ENCODE peak calls at places on chromosomes 6 and 20, in six cellular contexts. A is lower leg skin, Q is tibial nerve, C is uterus, P is A549, R is H54. M is an unnamed sample.

GRCh38 chr6:127475135-127475822 is 16.1 kb upstream of the KIAA0408 start:
- DNase-seq in A (no peak), P (no peak), C (no peak), Q (no peak), R (no peak), M (no peak)

GRCh38 chr6:57207141-57207540 is 15.0 kb downstream of the RAB23 start:
- DNase-seq in P (no peak), C (no peak), A (no peak), R (peak), Q (no peak), M (no peak)

GRCh38 chr20:48098099-48098498 is 312.8 kb upstream of the SULF2 start:
- DNase-seq in A (peak), Q (no peak), R (no peak), C (no peak), P (no peak), M (no peak)

GRCh38 chr20:64196831-64197418 is 32.7 kb downstream of the MYT1 start:
- DNase-seq in P (no peak), A (no peak), C (no peak), R (no peak), Q (no peak), M (no peak)

GRCh38 chr6:98416027-98416426 is 418.3 kb upstream of the POU3F2 start:
- DNase-seq in A (no peak), P (no peak), C (no peak), Q (no peak), R (no peak), M (no peak)

GRCh38 chr6:5398530-5398929 is 137.2 kb downstream of the FARS2 start:
- DNase-seq in C (no peak), P (peak), Q (no peak), R (no peak), A (no peak), M (no peak)

GRCh38 chr6:72758901-72759300 is 137.0 kb downstream of the KCNQ5 start:
- DNase-seq in Q (no peak), A (no peak), P (no peak), R (no peak), C (no peak), M (no peak)

GRCh38 chr6:48817714-48818113 is 645.3 kb downstream of the MMUT start:
- DNase-seq in Q (no peak), A (no peak), R (no peak), C (no peak), P (no peak), M (no peak)

GRCh38 chr6:65908065-65908464 is 201.0 kb upstream of the EYS start:
- DNase-seq in P (no peak), C (no peak), Q (no peak), A (no peak), R (no peak), M (no peak)

GRCh38 chr6:38350882-38351281 is 288.8 kb downstream of the BTBD9 start:
- DNase-seq in P (no peak), Q (no peak), R (no peak), A (no peak), C (peak), M (no peak)

GRCh38 chr20:48983423-48984400 is 62.2 kb downstream of the ARFGEF2 start:
- DNase-seq in Q (no peak), P (peak), C (peak), R (peak), A (no peak), M (no peak)

GRCh38 chr6:30380464-30380863 is 35.5 kb downstream of the RPP21 start:
- DNase-seq in A (no peak), C (no peak), R (no peak), Q (no peak), P (no peak), M (no peak)

GRCh38 chr20:51696304-51697118 is 71.7 kb downstream of the ATP9A start:
- DNase-seq in A (no peak), R (no peak), C (peak), Q (no peak), P (no peak), M (no peak)

GRCh38 chr6:158803733-158804143 is 15.4 kb downstream of the EZR start:
- DNase-seq in C (no peak), Q (no peak), R (no peak), P (no peak), A (peak), M (no peak)
- TF ChIP-seq POLR2A in C (no peak), Q (no peak), R (no peak), P (no peak), A (no peak), M (no peak)

DNA sequence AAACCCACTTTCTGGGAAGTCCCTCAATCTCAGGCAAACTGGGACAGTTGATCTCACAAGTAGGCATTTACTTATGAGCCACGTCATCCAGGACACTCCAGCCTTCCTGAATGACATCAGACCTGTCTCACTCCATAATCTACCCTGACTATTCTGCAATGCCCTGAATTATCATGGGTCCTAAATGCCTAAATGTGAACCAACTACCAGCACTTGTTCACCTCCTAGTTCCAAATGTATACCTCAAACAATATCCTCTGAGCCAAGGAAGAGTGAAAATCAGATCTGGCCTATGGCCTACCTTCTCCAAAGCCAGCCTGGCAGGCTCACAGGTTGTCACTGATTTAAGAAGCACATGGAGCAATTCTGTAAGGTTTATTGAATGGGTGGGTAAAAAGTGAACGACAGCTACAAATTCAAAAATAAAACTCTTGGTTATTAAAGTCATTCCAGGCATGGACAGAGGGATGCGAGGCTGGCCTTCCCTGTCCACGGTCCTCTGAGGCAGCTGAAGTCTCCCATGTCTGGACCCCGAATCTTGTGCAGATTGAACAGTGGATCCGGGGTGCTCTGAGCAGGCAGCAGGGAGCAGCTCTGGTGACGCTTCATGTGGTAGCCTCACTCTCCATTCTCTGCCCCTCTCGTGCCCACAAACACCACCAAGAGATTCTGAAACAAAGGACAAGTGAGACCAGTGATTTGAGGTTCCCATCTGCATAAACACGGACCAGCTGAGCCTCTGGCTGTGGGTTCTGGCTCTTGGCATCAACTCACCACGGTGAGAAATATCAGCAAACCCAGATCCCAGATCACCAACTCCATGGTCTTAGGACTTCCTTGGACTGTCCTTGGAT is 14.7 kb downstream of the SNHG17 start:
- DNase-seq in Q (no peak), C (no peak), P (no peak), A (peak), R (no peak), M (no peak)
- TF ChIP-seq POLR2A in Q (no peak), C (no peak), P (no peak), A (no peak), R (no peak), M (no peak)

DNA sequence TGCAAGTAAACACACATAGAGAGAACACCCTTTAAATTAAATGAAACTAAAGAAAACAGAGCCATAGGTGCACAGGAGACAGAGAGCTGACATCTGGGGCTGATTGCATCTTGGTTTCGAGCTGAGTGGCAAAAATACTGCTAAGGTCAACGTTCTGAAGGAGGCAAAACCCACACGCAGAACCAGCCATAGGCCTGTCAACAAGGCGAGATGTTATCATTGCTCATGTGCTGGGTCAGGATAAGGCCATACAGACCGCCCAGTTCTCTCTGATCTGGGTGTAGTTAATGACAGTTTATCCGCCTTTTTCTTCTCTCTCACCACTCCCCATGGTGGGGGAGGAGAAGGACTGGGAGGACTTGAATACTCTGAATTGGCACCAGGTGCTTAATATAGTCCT is 4.5 kb upstream of the FAM110A start:
- DNase-seq in R (no peak), P (no peak), A (peak), Q (no peak), C (no peak), M (peak)
- TF ChIP-seq POLR2A in R (no peak), P (no peak), A (no peak), Q (no peak), C (no peak), M (no peak)

GRCh38 chr6:166998256-166999144 is 697 bp upstream of the CEP43 start:
- DNase-seq in R (no peak), C (peak), P (no peak), A (peak), Q (no peak), M (no peak)
- TF ChIP-seq POLR2A in R (peak), C (no peak), P (no peak), A (no peak), Q (no peak), M (no peak)

GRCh38 chr20:58896820-58897219 is 44.3 kb downstream of the GNAS start:
- DNase-seq in Q (no peak), R (no peak), P (no peak), A (no peak), C (no peak), M (no peak)

GRCh38 chr20:58897493-58897892 is 45.0 kb downstream of the GNAS start:
- DNase-seq in A (no peak), R (no peak), P (no peak), Q (no peak), C (no peak), M (no peak)

GRCh38 chr20:58894652-58895051 is 42.1 kb downstream of the GNAS start:
- DNase-seq in C (no peak), P (no peak), R (no peak), Q (no peak), A (no peak), M (no peak)

GRCh38 chr20:58895099-58895795 is 42.7 kb downstream of the GNAS start:
- DNase-seq in R (no peak), A (no peak), P (no peak), Q (no peak), C (no peak), M (no peak)

GRCh38 chr20:58895796-58896180 is 43.3 kb downstream of the GNAS start:
- DNase-seq in P (no peak), A (no peak), C (no peak), R (no peak), Q (no peak), M (no peak)
- TF ChIP-seq POLR2A in P (no peak), A (no peak), C (no peak), R (no peak), Q (no peak), M (no peak)

GRCh38 chr6:27829453-27830211 is 82.6 kb downstream of the OR2B2 start:
- DNase-seq in Q (no peak), R (no peak), C (no peak), P (no peak), A (no peak), M (no peak)
- TF ChIP-seq POLR2A in Q (no peak), R (no peak), C (no peak), P (no peak), A (no peak), M (no peak)

GRCh38 chr20:18137412-18138265 is at the start of the genes KAT14 and PET117:
- DNase-seq in C (peak), P (peak), Q (peak), R (peak), A (peak), M (peak)
- TF ChIP-seq POLR2A in C (no peak), P (peak), Q (no peak), R (peak), A (no peak), M (peak)

GRCh38 chr6:31586596-31586995 is 519 bp downstream of the LST1 start:
- DNase-seq in A (peak), C (no peak), R (no peak), Q (no peak), P (no peak), M (no peak)
- TF ChIP-seq POLR2A in A (no peak), C (no peak), R (no peak), Q (no peak), P (no peak), M (no peak)